ENCODE peak calls at places on chromosomes 4 and X, in seven cellular contexts. A is GM19239; U is activated naive CD4-positive, alpha-beta T cell treated with anti-CD3 and anti-CD28 coated beads, Interleukin-2, amount 10 ng/mL, durations not matched to agents 7 days and 5 days; W is activated T-cell treated with anti-CD3 and anti-CD28 coated beads, Interleukin-2, amount 50 U/mL, for 72 hours; C is lung microvascular endothelial cell; Q is NCI-H460; V is SJSA1. E is an unnamed sample.

GRCh38 chr4:74555231-74555630 is 110.3 kb downstream of the AREG start:
- DNase-seq in A (no peak), U (no peak), W (no peak), C (no peak), Q (no peak), V (no peak), E (no peak)

GRCh38 chr4:26431461-26432165 is 58.7 kb downstream of the CCKAR start:
- DNase-seq in A (no peak), U (no peak), W (no peak), C (no peak), Q (no peak), V (no peak), E (no peak)

GRCh38 chr4:45751877-45752276 is 372.0 kb downstream of the GABRG1 start:
- DNase-seq in A (no peak), U (no peak), W (no peak), C (no peak), Q (no peak), V (no peak), E (no peak)

GRCh38 chr4:48907706-48908477 is 1.3 kb upstream of the OCIAD2 start:
- DNase-seq in A (no peak), U (no peak), W (no peak), C (no peak), Q (no peak), V (no peak), E (no peak)

GRCh38 chr4:146260521-146260920 is 46.2 kb downstream of the REELD1 start:
- DNase-seq in A (no peak), U (no peak), W (no peak), C (no peak), Q (no peak), V (no peak), E (no peak)

GRCh38 chr4:144663852-144664488 is 18.0 kb downstream of the HHIP start:
- DNase-seq in A (no peak), U (no peak), W (no peak), C (no peak), Q (no peak), V (no peak), E (no peak)

GRCh38 chr4:10117424-10118354 is 1.1 kb upstream of the WDR1 start:
- DNase-seq in A (no peak), U (peak; percentile 66), W (peak; percentile 45), C (peak; percentile 49), Q (no peak), V (no peak), E (peak; percentile 20)

GRCh38 chrX:70043685-70044084 is 6.1 kb downstream of the AWAT2 start:
- DNase-seq in A (no peak), U (no peak), W (no peak), C (no peak), Q (no peak), V (no peak), E (no peak)

GRCh38 chr4:1477045-1477905 is 71.0 kb upstream of the NKX1-1 start:
- DNase-seq in A (no peak), U (no peak), W (no peak), C (no peak), Q (no peak), V (no peak), E (no peak)

GRCh38 chr4:177455591-177455990 is 13.4 kb upstream of the AGA start:
- DNase-seq in A (no peak), U (no peak), W (no peak), C (no peak), Q (no peak), V (no peak), E (no peak)

GRCh38 chr4:103011378-103012025 is 8.0 kb downstream of the SLC9B1 start:
- DNase-seq in A (no peak), U (no peak), W (no peak), C (no peak), Q (no peak), V (no peak), E (no peak)

GRCh38 chr4:2796261-2797187 is 3.6 kb downstream of the SH3BP2 start:
- DNase-seq in A (no peak), U (no peak), W (no peak), C (peak; percentile 66), Q (no peak), V (no peak), E (no peak)

GRCh38 chrX:154349359-154349935 is 25.0 kb downstream of the FLNA start:
- DNase-seq in A (no peak), U (no peak), W (no peak), C (no peak), Q (no peak), V (no peak), E (no peak)

GRCh38 chrX:108070891-108071290 is 20.5 kb downstream of the PSMD10 start:
- DNase-seq in A (no peak), U (no peak), W (no peak), C (peak; percentile 49), Q (no peak), V (no peak), E (no peak)

GRCh38 chrX:24465524-24465850 is 401 bp downstream of the PDK3 start:
- DNase-seq in A (no peak), U (no peak), W (no peak), C (no peak), Q (no peak), V (no peak), E (no peak)

GRCh38 chr4:128451270-128451905 is 163.8 kb upstream of the PGRMC2 start:
- DNase-seq in A (no peak), U (no peak), W (no peak), C (no peak), Q (no peak), V (no peak), E (no peak)

GRCh38 chrX:40108084-40108958 is 10.6 kb upstream of the BCOR start:
- DNase-seq in A (no peak), U (no peak), W (no peak), C (peak; percentile 56), Q (peak; percentile 45), V (no peak), E (no peak)

GRCh38 chr4:126364290-126364978 is 1049.7 kb downstream of the FAT4 start:
- DNase-seq in A (no peak), U (no peak), W (no peak), C (peak; percentile 41), Q (no peak), V (no peak), E (no peak)

GRCh38 chr4:123127865-123128264 is 205.5 kb upstream of the NUDT6 start:
- DNase-seq in A (no peak), U (no peak), W (no peak), C (peak; percentile 69), Q (no peak), V (peak; percentile 44), E (no peak)

GRCh38 chr4:108166038-108166437 is 2.7 kb downstream of the LEF1 start:
- DNase-seq in A (no peak), U (peak; percentile 81), W (peak; percentile 54), C (no peak), Q (no peak), V (no peak), E (no peak)

GRCh38 chr4:135281230-135281629 is 1079.6 kb upstream of the PABPC4L start:
- DNase-seq in A (no peak), U (no peak), W (no peak), C (no peak), Q (no peak), V (no peak), E (no peak)

E was measured in GM12878.